ENCODE peak calls at places on chromosome X, in nine cellular contexts. One of them, this sample, is unnamed.

GRCh38 chrX:133333154-133333750 is 82.0 kb downstream of the GPC4 start:
- DNase-seq in hypothalamus: no peak
- DNase-seq in HepG2: no peak
- DNase-seq in globus pallidus: no peak
- DNase-seq in activated CD8-positive, alpha-beta memory T cell treated with anti-CD3 and anti-CD28 coated beads, Interleukin-2, amount 10 ng/mL, durations not matched to agents 7 days and 5 days: no peak
- DNase-seq in HuH-7: no peak
- DNase-seq in iris pigment epithelial cell: no peak
- DNase-seq in Right ventricle myocardium superior: no peak
- DNase-seq in NCI-H1417: no peak
- DNase-seq in this sample: no peak

GRCh38 chrX:10199212-10199611 is 42.4 kb downstream of the CLCN4 start:
- DNase-seq in iris pigment epithelial cell: peak; percentile 83
- DNase-seq in hypothalamus: no peak
- DNase-seq in NCI-H1417: no peak
- DNase-seq in HuH-7: no peak
- DNase-seq in Right ventricle myocardium superior: peak; percentile 72
- DNase-seq in globus pallidus: no peak
- DNase-seq in HepG2: no peak
- DNase-seq in activated CD8-positive, alpha-beta memory T cell treated with anti-CD3 and anti-CD28 coated beads, Interleukin-2, amount 10 ng/mL, durations not matched to agents 7 days and 5 days: no peak
- DNase-seq in this sample: no peak

GRCh38 chrX:100449696-100450606 is 39.9 kb upstream of the PCDH19 start:
- DNase-seq in activated CD8-positive, alpha-beta memory T cell treated with anti-CD3 and anti-CD28 coated beads, Interleukin-2, amount 10 ng/mL, durations not matched to agents 7 days and 5 days: no peak
- DNase-seq in HepG2: no peak
- DNase-seq in NCI-H1417: no peak
- DNase-seq in hypothalamus: no peak
- DNase-seq in iris pigment epithelial cell: peak; percentile 5
- DNase-seq in HuH-7: no peak
- DNase-seq in Right ventricle myocardium superior: peak; percentile 36
- DNase-seq in globus pallidus: peak; percentile 3
- DNase-seq in this sample: no peak

GRCh38 chrX:73977542-73978169 is 326.3 kb upstream of the ZCCHC13 start:
- DNase-seq in iris pigment epithelial cell: no peak
- DNase-seq in hypothalamus: no peak
- DNase-seq in NCI-H1417: no peak
- DNase-seq in Right ventricle myocardium superior: no peak
- DNase-seq in HepG2: no peak
- DNase-seq in globus pallidus: no peak
- DNase-seq in HuH-7: no peak
- DNase-seq in activated CD8-positive, alpha-beta memory T cell treated with anti-CD3 and anti-CD28 coated beads, Interleukin-2, amount 10 ng/mL, durations not matched to agents 7 days and 5 days: no peak
- DNase-seq in this sample: no peak

GRCh38 chrX:134695999-134696398 is 37.7 kb upstream of the PLAC1 start:
- DNase-seq in globus pallidus: no peak
- DNase-seq in NCI-H1417: no peak
- DNase-seq in activated CD8-positive, alpha-beta memory T cell treated with anti-CD3 and anti-CD28 coated beads, Interleukin-2, amount 10 ng/mL, durations not matched to agents 7 days and 5 days: no peak
- DNase-seq in iris pigment epithelial cell: no peak
- DNase-seq in Right ventricle myocardium superior: no peak
- DNase-seq in hypothalamus: no peak
- DNase-seq in HuH-7: no peak
- DNase-seq in HepG2: no peak
- DNase-seq in this sample: no peak

GRCh38 chrX:9341305-9342201 is 123.3 kb upstream of the TBL1X start:
- DNase-seq in hypothalamus: no peak
- DNase-seq in HepG2: no peak
- DNase-seq in iris pigment epithelial cell: peak; percentile 80
- DNase-seq in HuH-7: no peak
- DNase-seq in NCI-H1417: peak; percentile 58
- DNase-seq in activated CD8-positive, alpha-beta memory T cell treated with anti-CD3 and anti-CD28 coated beads, Interleukin-2, amount 10 ng/mL, durations not matched to agents 7 days and 5 days: peak; percentile 82
- DNase-seq in globus pallidus: peak; percentile 61
- DNase-seq in Right ventricle myocardium superior: peak; percentile 81
- DNase-seq in this sample: no peak

GRCh38 chrX:70168238-70169188 is 8.8 kb upstream of the DGAT2L6 start:
- DNase-seq in globus pallidus: no peak
- DNase-seq in HuH-7: no peak
- DNase-seq in hypothalamus: no peak
- DNase-seq in iris pigment epithelial cell: peak; percentile 74
- DNase-seq in NCI-H1417: no peak
- DNase-seq in activated CD8-positive, alpha-beta memory T cell treated with anti-CD3 and anti-CD28 coated beads, Interleukin-2, amount 10 ng/mL, durations not matched to agents 7 days and 5 days: no peak
- DNase-seq in HepG2: peak; percentile 25
- DNase-seq in Right ventricle myocardium superior: no peak
- DNase-seq in this sample: no peak

GRCh38 chrX:119698835-119699234 is 5.9 kb upstream of the SEPTIN6 start:
- DNase-seq in HuH-7: peak; percentile 62
- DNase-seq in NCI-H1417: no peak
- DNase-seq in activated CD8-positive, alpha-beta memory T cell treated with anti-CD3 and anti-CD28 coated beads, Interleukin-2, amount 10 ng/mL, durations not matched to agents 7 days and 5 days: no peak
- DNase-seq in Right ventricle myocardium superior: no peak
- DNase-seq in HepG2: peak; percentile 41
- DNase-seq in hypothalamus: no peak
- DNase-seq in iris pigment epithelial cell: peak; percentile 66
- DNase-seq in globus pallidus: peak; percentile 20
- DNase-seq in this sample: peak; percentile 2

GRCh38 chrX:29648161-29648560 is 567.2 kb upstream of the MAGEB2 start:
- DNase-seq in Right ventricle myocardium superior: no peak
- DNase-seq in HuH-7: no peak
- DNase-seq in NCI-H1417: no peak
- DNase-seq in hypothalamus: no peak
- DNase-seq in iris pigment epithelial cell: no peak
- DNase-seq in globus pallidus: no peak
- DNase-seq in HepG2: no peak
- DNase-seq in activated CD8-positive, alpha-beta memory T cell treated with anti-CD3 and anti-CD28 coated beads, Interleukin-2, amount 10 ng/mL, durations not matched to agents 7 days and 5 days: no peak
- DNase-seq in this sample: no peak

GRCh38 chrX:135973025-135973547 is 702 bp downstream of the MMGT1 start:
- DNase-seq in globus pallidus: no peak
- DNase-seq in Right ventricle myocardium superior: no peak
- DNase-seq in HepG2: no peak
- DNase-seq in hypothalamus: no peak
- DNase-seq in HuH-7: no peak
- DNase-seq in iris pigment epithelial cell: peak; percentile 15
- DNase-seq in activated CD8-positive, alpha-beta memory T cell treated with anti-CD3 and anti-CD28 coated beads, Interleukin-2, amount 10 ng/mL, durations not matched to agents 7 days and 5 days: peak; percentile 40
- DNase-seq in NCI-H1417: peak; percentile 48
- DNase-seq in this sample: no peak

GRCh38 chrX:129769467-129770154 is 10.1 kb upstream of the SASH3 start:
- DNase-seq in globus pallidus: no peak
- DNase-seq in activated CD8-positive, alpha-beta memory T cell treated with anti-CD3 and anti-CD28 coated beads, Interleukin-2, amount 10 ng/mL, durations not matched to agents 7 days and 5 days: peak; percentile 91
- DNase-seq in hypothalamus: no peak
- DNase-seq in NCI-H1417: no peak
- DNase-seq in HepG2: no peak
- DNase-seq in Right ventricle myocardium superior: no peak
- DNase-seq in HuH-7: no peak
- DNase-seq in iris pigment epithelial cell: no peak
- DNase-seq in this sample: no peak

GRCh38 chrX:98795636-98796035 is 1614.4 kb downstream of the PCDH19 start:
- DNase-seq in Right ventricle myocardium superior: no peak
- DNase-seq in iris pigment epithelial cell: no peak
- DNase-seq in globus pallidus: no peak
- DNase-seq in NCI-H1417: no peak
- DNase-seq in HuH-7: no peak
- DNase-seq in activated CD8-positive, alpha-beta memory T cell treated with anti-CD3 and anti-CD28 coated beads, Interleukin-2, amount 10 ng/mL, durations not matched to agents 7 days and 5 days: no peak
- DNase-seq in HepG2: no peak
- DNase-seq in hypothalamus: no peak
- DNase-seq in this sample: no peak

GRCh38 chrX:75522565-75523411 is at the start of gene ZDHHC15:
- DNase-seq in iris pigment epithelial cell: no peak
- DNase-seq in NCI-H1417: peak; percentile 84
- DNase-seq in activated CD8-positive, alpha-beta memory T cell treated with anti-CD3 and anti-CD28 coated beads, Interleukin-2, amount 10 ng/mL, durations not matched to agents 7 days and 5 days: peak; percentile 42
- DNase-seq in HepG2: no peak
- DNase-seq in hypothalamus: peak; percentile 18
- DNase-seq in Right ventricle myocardium superior: peak; percentile 71
- DNase-seq in globus pallidus: peak; percentile 33
- DNase-seq in HuH-7: no peak
- DNase-seq in this sample: peak; percentile 64

GRCh38 chrX:150306002-150306401 is 57.1 kb upstream of the MAMLD1 start:
- DNase-seq in Right ventricle myocardium superior: no peak
- DNase-seq in globus pallidus: no peak
- DNase-seq in HepG2: no peak
- DNase-seq in NCI-H1417: no peak
- DNase-seq in hypothalamus: no peak
- DNase-seq in iris pigment epithelial cell: no peak
- DNase-seq in HuH-7: no peak
- DNase-seq in activated CD8-positive, alpha-beta memory T cell treated with anti-CD3 and anti-CD28 coated beads, Interleukin-2, amount 10 ng/mL, durations not matched to agents 7 days and 5 days: no peak
- DNase-seq in this sample: no peak